ENCODE peak calls at places on chromosomes 4 and X, in six cellular contexts. One of them, this sample, is unnamed.

GRCh38 chr4:52076731-52077130 is 25.6 kb downstream of the SPATA18 start:
- DNase-seq in HepG2: no peak
- DNase-seq in K562: no peak
- DNase-seq in GM12878: no peak
- DNase-seq in H1: peak
- DNase-seq in GM12892: no peak
- DNase-seq in this sample: no peak

GRCh38 chr4:176238157-176238608 is 30.8 kb downstream of the ASB5 start:
- DNase-seq in H1: no peak
- DNase-seq in GM12878: no peak
- DNase-seq in GM12892: no peak
- DNase-seq in HepG2: no peak
- DNase-seq in K562: no peak
- DNase-seq in this sample: no peak

GRCh38 chr4:53651142-53651720 is 59.9 kb upstream of the LNX1 start:
- DNase-seq in H1: no peak
- DNase-seq in GM12892: no peak
- DNase-seq in K562: no peak
- DNase-seq in GM12878: no peak
- DNase-seq in HepG2: no peak
- DNase-seq in this sample: no peak

GRCh38 chr4:56026596-56026995 is 77.9 kb downstream of the CEP135 start:
- DNase-seq in H1: no peak
- DNase-seq in K562: no peak
- DNase-seq in GM12892: no peak
- DNase-seq in GM12878: no peak
- DNase-seq in HepG2: no peak
- DNase-seq in this sample: no peak

GRCh38 chr4:105966046-105966445 is 70.8 kb downstream of the NPNT start:
- DNase-seq in H1: no peak
- DNase-seq in K562: no peak
- DNase-seq in GM12878: no peak
- DNase-seq in HepG2: no peak
- DNase-seq in GM12892: no peak
- DNase-seq in this sample: no peak

GRCh38 chr4:103075435-103075893 is 1.1 kb downstream of the SLC9B2 start:
- DNase-seq in HepG2: peak
- DNase-seq in GM12892: no peak
- DNase-seq in GM12878: no peak
- DNase-seq in H1: no peak
- DNase-seq in K562: no peak
- DNase-seq in this sample: no peak

GRCh38 chrX:151779258-151779657 is 44.7 kb downstream of the CNGA2 start:
- DNase-seq in HepG2: no peak
- DNase-seq in K562: no peak
- DNase-seq in H1: no peak
- DNase-seq in GM12878: no peak
- DNase-seq in GM12892: no peak
- DNase-seq in this sample: no peak

GRCh38 chr4:37908488-37909343 is 17.8 kb downstream of the TBC1D1 start:
- DNase-seq in K562: no peak
- DNase-seq in HepG2: no peak
- DNase-seq in GM12892: no peak
- DNase-seq in H1: no peak
- DNase-seq in GM12878: no peak
- DNase-seq in this sample: no peak

GRCh38 chr4:123616970-123617392 is 220.4 kb downstream of the SPRY1 start:
- DNase-seq in GM12892: no peak
- DNase-seq in HepG2: no peak
- DNase-seq in GM12878: no peak
- DNase-seq in H1: no peak
- DNase-seq in K562: no peak
- DNase-seq in this sample: no peak

GRCh38 chr4:47786958-47787370 is 50.9 kb downstream of the CORIN start:
- DNase-seq in GM12878: peak
- DNase-seq in HepG2: peak
- DNase-seq in GM12892: peak
- DNase-seq in K562: no peak
- DNase-seq in H1: no peak
- DNase-seq in this sample: peak

GRCh38 chr4:37837446-37837845 is 11.0 kb downstream of the PGM2 start:
- DNase-seq in HepG2: no peak
- DNase-seq in GM12878: no peak
- DNase-seq in GM12892: no peak
- DNase-seq in K562: no peak
- DNase-seq in H1: no peak
- DNase-seq in this sample: no peak

GRCh38 chrX:1391370-1391706 is 575 bp downstream of the SLC25A6 start:
- DNase-seq in H1: peak
- DNase-seq in GM12878: peak
- DNase-seq in K562: peak
- DNase-seq in GM12892: peak
- DNase-seq in HepG2: peak
- DNase-seq in this sample: peak

GRCh38 chrX:69505772-69506616 is 1.9 kb downstream of the NALF2 start:
- DNase-seq in H1: no peak
- DNase-seq in K562: no peak
- DNase-seq in GM12892: no peak
- DNase-seq in HepG2: no peak
- DNase-seq in GM12878: no peak
- DNase-seq in this sample: no peak

GRCh38 chr4:52641853-52642563 is 17.1 kb downstream of the USP46 start:
- DNase-seq in K562: no peak
- DNase-seq in GM12878: peak
- DNase-seq in H1: no peak
- DNase-seq in GM12892: no peak
- DNase-seq in HepG2: no peak
- DNase-seq in this sample: no peak

GRCh38 chr4:116688536-116688935 is 396.8 kb downstream of the TRAM1L1 start:
- DNase-seq in GM12892: no peak
- DNase-seq in H1: no peak
- DNase-seq in K562: no peak
- DNase-seq in GM12878: no peak
- DNase-seq in HepG2: no peak
- DNase-seq in this sample: no peak

GRCh38 chr4:125022855-125023501 is 291.8 kb upstream of the FAT4 start:
- DNase-seq in H1: no peak
- DNase-seq in GM12878: no peak
- DNase-seq in GM12892: no peak
- DNase-seq in HepG2: no peak
- DNase-seq in K562: no peak
- DNase-seq in this sample: no peak

GRCh38 chr4:21290562-21290961 is 590.3 kb downstream of the PACRGL start:
- DNase-seq in GM12892: no peak
- DNase-seq in HepG2: no peak
- DNase-seq in H1: no peak
- DNase-seq in GM12878: no peak
- DNase-seq in K562: no peak
- DNase-seq in this sample: no peak

GRCh38 chr4:146485968-146486367 is 35.8 kb downstream of the SLC10A7 start:
- DNase-seq in GM12878: no peak
- DNase-seq in K562: no peak
- DNase-seq in H1: no peak
- DNase-seq in HepG2: no peak
- DNase-seq in GM12892: no peak
- DNase-seq in this sample: no peak

GRCh38 chr4:32706893-32707292 is 1986.7 kb downstream of the PCDH7 start:
- DNase-seq in GM12892: no peak
- DNase-seq in K562: no peak
- DNase-seq in HepG2: no peak
- DNase-seq in H1: no peak
- DNase-seq in GM12878: no peak
- DNase-seq in this sample: no peak

GRCh38 chr4:179569549-179569948 is 2127.3 kb upstream of the AGA start:
- DNase-seq in GM12878: no peak
- DNase-seq in H1: no peak
- DNase-seq in HepG2: no peak
- DNase-seq in K562: no peak
- DNase-seq in GM12892: no peak
- DNase-seq in this sample: no peak

GRCh38 chr4:26362745-26363439 is 42.1 kb downstream of the RBPJ start:
- DNase-seq in HepG2: no peak
- DNase-seq in H1: no peak
- DNase-seq in GM12878: no peak
- DNase-seq in GM12892: no peak
- DNase-seq in K562: no peak
- DNase-seq in this sample: no peak

GRCh38 chrX:47859686-47860085 is 23.0 kb downstream of the ZNF81 start:
- DNase-seq in K562: no peak
- DNase-seq in HepG2: no peak
- DNase-seq in GM12878: no peak
- DNase-seq in H1: no peak
- DNase-seq in GM12892: no peak
- DNase-seq in this sample: no peak
- TF ChIP-seq TAF1 in K562: no peak
- TF ChIP-seq TAF1 in HepG2: no peak
- TF ChIP-seq TAF1 in GM12878: no peak
- TF ChIP-seq TAF1 in H1: no peak
- TF ChIP-seq TAF1 in GM12892: no peak
- TF ChIP-seq TAF1 in this sample: no peak

GRCh38 chrX:47540754-47541538 is 20.1 kb upstream of the ARAF start:
- DNase-seq in HepG2: peak
- DNase-seq in GM12878: no peak
- DNase-seq in K562: peak
- DNase-seq in H1: peak
- DNase-seq in GM12892: no peak
- DNase-seq in this sample: no peak
- TF ChIP-seq POLR2A in HepG2: no peak
- TF ChIP-seq POLR2A in GM12878: no peak
- TF ChIP-seq POLR2A in K562: peak
- TF ChIP-seq POLR2A in H1: no peak
- TF ChIP-seq POLR2A in GM12892: no peak
- TF ChIP-seq POLR2A in this sample: no peak

GRCh38 chrX:150357790-150358189 is 5.3 kb upstream of the MAMLD1 start:
- DNase-seq in H1: no peak
- DNase-seq in GM12892: no peak
- DNase-seq in K562: no peak
- DNase-seq in HepG2: no peak
- DNase-seq in GM12878: no peak
- DNase-seq in this sample: no peak
- TF ChIP-seq TAF1 in H1: no peak
- TF ChIP-seq TAF1 in GM12892: no peak
- TF ChIP-seq TAF1 in K562: no peak
- TF ChIP-seq TAF1 in HepG2: no peak
- TF ChIP-seq TAF1 in GM12878: no peak
- TF ChIP-seq TAF1 in this sample: no peak

GRCh38 chrX:155237719-155238118 is 21.5 kb downstream of the VBP1 start:
- DNase-seq in GM12892: no peak
- DNase-seq in GM12878: no peak
- DNase-seq in H1: no peak
- DNase-seq in K562: no peak
- DNase-seq in HepG2: no peak
- DNase-seq in this sample: no peak

GRCh38 chrX:155231163-155231562 is 14.9 kb downstream of the VBP1 start:
- DNase-seq in K562: no peak
- DNase-seq in HepG2: no peak
- DNase-seq in H1: no peak
- DNase-seq in GM12878: peak
- DNase-seq in GM12892: no peak
- DNase-seq in this sample: no peak

DNA sequence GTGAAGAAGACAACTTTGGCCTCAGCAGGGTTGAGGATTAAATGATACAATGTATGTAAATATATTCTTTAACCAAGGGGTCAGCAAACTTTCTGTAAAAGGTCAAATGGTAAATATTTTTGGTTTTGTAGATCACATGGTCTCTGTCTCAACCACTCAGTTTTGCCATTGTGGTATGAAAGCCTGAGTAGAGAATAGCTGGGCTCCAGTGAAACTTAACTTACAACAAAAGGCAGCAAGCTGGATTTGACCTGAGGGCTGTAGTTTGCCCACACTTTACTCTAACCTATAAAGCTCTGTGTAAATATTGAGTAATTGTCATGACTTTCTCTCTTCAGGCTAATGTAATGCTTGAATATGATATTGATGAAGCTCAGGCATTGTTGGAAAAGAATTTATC is 19.6 kb downstream of the VBP1 start:
- DNase-seq in HepG2: peak
- DNase-seq in K562: no peak
- DNase-seq in GM12878: no peak
- DNase-seq in H1: no peak
- DNase-seq in GM12892: no peak
- DNase-seq in this sample: no peak
- TF ChIP-seq POLR2A in HepG2: no peak
- TF ChIP-seq POLR2A in K562: no peak
- TF ChIP-seq POLR2A in GM12878: no peak
- TF ChIP-seq POLR2A in H1: no peak
- TF ChIP-seq POLR2A in GM12892: no peak
- TF ChIP-seq POLR2A in this sample: no peak

GRCh38 chr4:88937081-88937480 is 119.9 kb downstream of the FAM13A start:
- DNase-seq in H1: no peak
- DNase-seq in GM12878: no peak
- DNase-seq in K562: no peak
- DNase-seq in HepG2: no peak
- DNase-seq in GM12892: no peak
- DNase-seq in this sample: no peak

GRCh38 chr4:88940506-88940905 is 116.5 kb downstream of the FAM13A start:
- DNase-seq in HepG2: no peak
- DNase-seq in GM12878: no peak
- DNase-seq in K562: no peak
- DNase-seq in GM12892: no peak
- DNase-seq in H1: no peak
- DNase-seq in this sample: no peak

GRCh38 chr4:88939697-88940096 is 117.3 kb downstream of the FAM13A start:
- DNase-seq in GM12892: no peak
- DNase-seq in H1: no peak
- DNase-seq in HepG2: no peak
- DNase-seq in GM12878: no peak
- DNase-seq in K562: no peak
- DNase-seq in this sample: no peak

GRCh38 chr4:88933414-88933813 is 123.6 kb downstream of the FAM13A start:
- DNase-seq in GM12892: no peak
- DNase-seq in GM12878: no peak
- DNase-seq in K562: no peak
- DNase-seq in H1: no peak
- DNase-seq in HepG2: no peak
- DNase-seq in this sample: no peak

GRCh38 chr4:88938138-88938537 is 118.8 kb downstream of the FAM13A start:
- DNase-seq in HepG2: no peak
- DNase-seq in H1: no peak
- DNase-seq in GM12892: no peak
- DNase-seq in GM12878: no peak
- DNase-seq in K562: no peak
- DNase-seq in this sample: no peak
- TF ChIP-seq TAF1 in HepG2: no peak
- TF ChIP-seq TAF1 in H1: no peak
- TF ChIP-seq TAF1 in GM12892: no peak
- TF ChIP-seq TAF1 in GM12878: no peak
- TF ChIP-seq TAF1 in K562: no peak
- TF ChIP-seq TAF1 in this sample: no peak

GRCh38 chrX:46836701-46837542 is at the start of gene RP2:
- DNase-seq in GM12892: peak
- DNase-seq in H1: peak
- DNase-seq in HepG2: peak
- DNase-seq in K562: peak
- DNase-seq in GM12878: peak
- DNase-seq in this sample: peak
- TF ChIP-seq POLR2A in GM12892: peak
- TF ChIP-seq POLR2A in H1: peak
- TF ChIP-seq POLR2A in HepG2: peak
- TF ChIP-seq POLR2A in K562: peak
- TF ChIP-seq POLR2A in GM12878: peak
- TF ChIP-seq POLR2A in this sample: no peak

GRCh38 chrX:110966839-110967238 is 129.2 kb upstream of the PAK3 start:
- DNase-seq in GM12892: no peak
- DNase-seq in GM12878: no peak
- DNase-seq in HepG2: peak
- DNase-seq in H1: no peak
- DNase-seq in K562: no peak
- DNase-seq in this sample: no peak
- TF ChIP-seq TAF1 in GM12892: no peak
- TF ChIP-seq TAF1 in GM12878: no peak
- TF ChIP-seq TAF1 in HepG2: no peak
- TF ChIP-seq TAF1 in H1: no peak
- TF ChIP-seq TAF1 in K562: no peak
- TF ChIP-seq TAF1 in this sample: no peak

This sample was measured in GM12891.